ENCODE peak calls at places on chromosomes 6 and 20, in five cellular contexts. B is GDM1, N is GF-D8, S is HCT116, Y is neural crest cell. O is an unnamed sample.

GRCh38 chr6:74115674-74116073 is 419.7 kb downstream of the CD109 start:
- DNase-seq in B (no peak), N (no peak), S (no peak), Y (no peak), O (no peak)

GRCh38 chr6:131946404-131946991 is 4.7 kb downstream of the CCN2 start:
- DNase-seq in B (no peak), N (no peak), S (no peak), Y (no peak), O (no peak)

GRCh38 chr20:58875541-58876134 is 23.1 kb downstream of the GNAS start:
- DNase-seq in B (no peak), N (no peak), S (no peak), Y (no peak), O (no peak)

GRCh38 chr6:110140650-110141049 is 38.8 kb downstream of the WASF1 start:
- DNase-seq in B (no peak), N (no peak), S (peak; percentile 52), Y (no peak), O (peak; percentile 23)

GRCh38 chr6:137432054-137432545 is 62.1 kb downstream of the OLIG3 start:
- DNase-seq in B (no peak), N (no peak), S (no peak), Y (no peak), O (no peak)

GRCh38 chr20:46994341-46994740 is 99.7 kb downstream of the EYA2 start:
- DNase-seq in B (no peak), N (no peak), S (no peak), Y (no peak), O (no peak)

GRCh38 chr6:41976794-41977484 is 35.3 kb upstream of the CCND3 start:
- DNase-seq in B (no peak), N (no peak), S (no peak), Y (no peak), O (peak; percentile 29)

GRCh38 chr6:160132776-160133338 is 11.2 kb downstream of the SLC22A1 start:
- DNase-seq in B (no peak), N (no peak), S (no peak), Y (no peak), O (no peak)

GRCh38 chr6:149271348-149272340 is 45.9 kb upstream of the TAB2 start:
- DNase-seq in B (peak; percentile 30), N (peak; percentile 56), S (no peak), Y (no peak), O (no peak)

GRCh38 chr6:116205318-116205717 is 48.6 kb downstream of the TSPYL4 start:
- DNase-seq in B (no peak), N (no peak), S (no peak), Y (no peak), O (no peak)

GRCh38 chr6:56842602-56843475 is 112.1 kb upstream of the BEND6 start:
- DNase-seq in B (peak; percentile 63), N (no peak), S (no peak), Y (peak; percentile 52), O (no peak)

GRCh38 chr6:129370268-129370916 is 339.6 kb downstream of the ARHGAP18 start:
- DNase-seq in B (no peak), N (no peak), S (peak; percentile 45), Y (peak; percentile 39), O (peak; percentile 39)

GRCh38 chr6:91087864-91088263 is 501.0 kb upstream of the MAP3K7 start:
- DNase-seq in B (no peak), N (no peak), S (no peak), Y (no peak), O (no peak)

GRCh38 chr20:20566523-20566922 is 145.9 kb downstream of the RALGAPA2 start:
- DNase-seq in B (no peak), N (no peak), S (no peak), Y (no peak), O (no peak)

GRCh38 chr20:62791301-62792181 is 4.7 kb upstream of the MRGBP start:
- DNase-seq in B (peak; percentile 83), N (peak; percentile 70), S (peak; percentile 87), Y (peak; percentile 86), O (peak; percentile 86)

GRCh38 chr6:14055541-14055940 is 62.0 kb upstream of the CD83 start:
- DNase-seq in B (no peak), N (no peak), S (no peak), Y (no peak), O (no peak)

GRCh38 chr6:157034433-157035230 is 257.5 kb downstream of the ARID1B start:
- DNase-seq in B (no peak), N (peak; percentile 39), S (peak; percentile 36), Y (no peak), O (no peak)

GRCh38 chr6:38058022-38058421 is 238.5 kb downstream of the ZFAND3 start:
- DNase-seq in B (no peak), N (no peak), S (peak; percentile 58), Y (no peak), O (no peak)

GRCh38 chr20:38894091-38894847 is 31.9 kb upstream of the FAM83D start:
- DNase-seq in B (no peak), N (no peak), S (no peak), Y (no peak), O (no peak)

GRCh38 chr20:51404297-51405060 is 138.0 kb downstream of the NFATC2 start:
- DNase-seq in B (no peak), N (no peak), S (no peak), Y (no peak), O (no peak)

GRCh38 chr20:59598625-59599310 is 5.6 kb upstream of the PHACTR3 start:
- DNase-seq in B (no peak), N (no peak), S (peak; percentile 19), Y (peak; percentile 40), O (no peak)

GRCh38 chr6:131764350-131764749 is 43.5 kb upstream of the ENPP1 start:
- DNase-seq in B (no peak), N (no peak), S (no peak), Y (no peak), O (peak; percentile 22)

GRCh38 chr20:61514018-61514755 is 262.1 kb downstream of the CDH4 start:
- DNase-seq in B (no peak), N (no peak), S (no peak), Y (no peak), O (no peak)